ENCODE peak calls at places on chromosomes 16 and 17, in eight cellular contexts. One of them, this sample, is unnamed.

GRCh38 chr17:63039899-63040602 is 74.0 kb downstream of the TANC2 start:
- DNase-seq in T-cell: no peak
- DNase-seq in sigmoid colon: no peak
- DNase-seq in T-helper 9 cell: no peak
- DNase-seq in GM23248: peak; percentile 80
- DNase-seq in lower leg skin: no peak
- DNase-seq in activated CD4-positive, CD25-positive, alpha-beta regulatory T cell: no peak
- DNase-seq in CD4-positive, alpha-beta T cell: no peak
- DNase-seq in this sample: no peak

GRCh38 chr16:50195276-50195675 is 42.2 kb downstream of the TENT4B start:
- DNase-seq in T-cell: no peak
- DNase-seq in sigmoid colon: no peak
- DNase-seq in T-helper 9 cell: no peak
- DNase-seq in GM23248: peak; percentile 68
- DNase-seq in lower leg skin: no peak
- DNase-seq in activated CD4-positive, CD25-positive, alpha-beta regulatory T cell: no peak
- DNase-seq in CD4-positive, alpha-beta T cell: no peak
- DNase-seq in this sample: no peak

GRCh38 chr17:19672009-19672837 is 23.7 kb downstream of the ALDH3A2 start:
- DNase-seq in T-cell: no peak
- DNase-seq in sigmoid colon: no peak
- DNase-seq in T-helper 9 cell: no peak
- DNase-seq in GM23248: peak; percentile 66
- DNase-seq in lower leg skin: peak; percentile 71
- DNase-seq in activated CD4-positive, CD25-positive, alpha-beta regulatory T cell: no peak
- DNase-seq in CD4-positive, alpha-beta T cell: no peak
- DNase-seq in this sample: no peak

GRCh38 chr16:9225527-9226316 is 134.3 kb downstream of the HAPSTR1 start:
- DNase-seq in T-cell: no peak
- DNase-seq in sigmoid colon: peak; percentile 30
- DNase-seq in T-helper 9 cell: no peak
- DNase-seq in GM23248: peak; percentile 22
- DNase-seq in lower leg skin: no peak
- DNase-seq in activated CD4-positive, CD25-positive, alpha-beta regulatory T cell: no peak
- DNase-seq in CD4-positive, alpha-beta T cell: no peak
- DNase-seq in this sample: no peak

GRCh38 chr17:53757559-53757958 is 65.2 kb upstream of the KIF2B start:
- DNase-seq in T-cell: no peak
- DNase-seq in sigmoid colon: no peak
- DNase-seq in T-helper 9 cell: no peak
- DNase-seq in GM23248: no peak
- DNase-seq in lower leg skin: no peak
- DNase-seq in activated CD4-positive, CD25-positive, alpha-beta regulatory T cell: no peak
- DNase-seq in CD4-positive, alpha-beta T cell: no peak
- DNase-seq in this sample: no peak

GRCh38 chr16:75130150-75130771 is 13.7 kb upstream of the LDHD start:
- DNase-seq in T-cell: no peak
- DNase-seq in sigmoid colon: no peak
- DNase-seq in T-helper 9 cell: no peak
- DNase-seq in GM23248: no peak
- DNase-seq in lower leg skin: no peak
- DNase-seq in activated CD4-positive, CD25-positive, alpha-beta regulatory T cell: no peak
- DNase-seq in CD4-positive, alpha-beta T cell: no peak
- DNase-seq in this sample: no peak

GRCh38 chr16:65480276-65480675 is 358.4 kb upstream of the CDH11 start:
- DNase-seq in T-cell: no peak
- DNase-seq in sigmoid colon: no peak
- DNase-seq in T-helper 9 cell: no peak
- DNase-seq in GM23248: no peak
- DNase-seq in lower leg skin: no peak
- DNase-seq in activated CD4-positive, CD25-positive, alpha-beta regulatory T cell: no peak
- DNase-seq in CD4-positive, alpha-beta T cell: no peak
- DNase-seq in this sample: peak; percentile 62

GRCh38 chr17:50471009-50471905 is 2.6 kb upstream of the CHAD start:
- DNase-seq in T-cell: no peak
- DNase-seq in sigmoid colon: peak; percentile 43
- DNase-seq in T-helper 9 cell: no peak
- DNase-seq in GM23248: no peak
- DNase-seq in lower leg skin: no peak
- DNase-seq in activated CD4-positive, CD25-positive, alpha-beta regulatory T cell: no peak
- DNase-seq in CD4-positive, alpha-beta T cell: no peak
- DNase-seq in this sample: no peak

GRCh38 chr16:85429776-85430522 is 183.2 kb upstream of the GSE1 start:
- DNase-seq in T-cell: no peak
- DNase-seq in sigmoid colon: peak; percentile 52
- DNase-seq in T-helper 9 cell: no peak
- DNase-seq in GM23248: no peak
- DNase-seq in lower leg skin: no peak
- DNase-seq in activated CD4-positive, CD25-positive, alpha-beta regulatory T cell: no peak
- DNase-seq in CD4-positive, alpha-beta T cell: no peak
- DNase-seq in this sample: no peak

GRCh38 chr17:44807817-44808155 is 22.3 kb downstream of the GJC1 start:
- DNase-seq in T-cell: no peak
- DNase-seq in sigmoid colon: no peak
- DNase-seq in T-helper 9 cell: no peak
- DNase-seq in GM23248: peak; percentile 43
- DNase-seq in lower leg skin: no peak
- DNase-seq in activated CD4-positive, CD25-positive, alpha-beta regulatory T cell: no peak
- DNase-seq in CD4-positive, alpha-beta T cell: no peak
- DNase-seq in this sample: no peak

GRCh38 chr16:18803569-18804462 is 2.5 kb upstream of the ARL6IP1 start:
- DNase-seq in T-cell: no peak
- DNase-seq in sigmoid colon: no peak
- DNase-seq in T-helper 9 cell: no peak
- DNase-seq in GM23248: peak; percentile 65
- DNase-seq in lower leg skin: no peak
- DNase-seq in activated CD4-positive, CD25-positive, alpha-beta regulatory T cell: no peak
- DNase-seq in CD4-positive, alpha-beta T cell: no peak
- DNase-seq in this sample: no peak

GRCh38 chr16:10728035-10728462 is 15.6 kb upstream of the NUBP1 start:
- DNase-seq in T-cell: no peak
- DNase-seq in sigmoid colon: no peak
- DNase-seq in T-helper 9 cell: no peak
- DNase-seq in GM23248: no peak
- DNase-seq in lower leg skin: no peak
- DNase-seq in activated CD4-positive, CD25-positive, alpha-beta regulatory T cell: no peak
- DNase-seq in CD4-positive, alpha-beta T cell: no peak
- DNase-seq in this sample: peak; percentile 45

GRCh38 chr16:57374067-57374534 is 1.8 kb downstream of the CX3CL1 start:
- DNase-seq in T-cell: no peak
- DNase-seq in sigmoid colon: peak; percentile 77
- DNase-seq in T-helper 9 cell: no peak
- DNase-seq in GM23248: peak; percentile 49
- DNase-seq in lower leg skin: no peak
- DNase-seq in activated CD4-positive, CD25-positive, alpha-beta regulatory T cell: no peak
- DNase-seq in CD4-positive, alpha-beta T cell: no peak
- DNase-seq in this sample: no peak

GRCh38 chr16:58515125-58515870 is at the start of gene SETD6:
- DNase-seq in T-cell: no peak
- DNase-seq in sigmoid colon: peak; percentile 95
- DNase-seq in T-helper 9 cell: peak; percentile 56
- DNase-seq in GM23248: peak; percentile 95
- DNase-seq in lower leg skin: peak; percentile 84
- DNase-seq in activated CD4-positive, CD25-positive, alpha-beta regulatory T cell: peak; percentile 50
- DNase-seq in CD4-positive, alpha-beta T cell: peak; percentile 67
- DNase-seq in this sample: peak; percentile 97

GRCh38 chr16:63403792-63404191 is 1367.6 kb upstream of the CDH8 start:
- DNase-seq in T-cell: no peak
- DNase-seq in sigmoid colon: no peak
- DNase-seq in T-helper 9 cell: no peak
- DNase-seq in GM23248: no peak
- DNase-seq in lower leg skin: no peak
- DNase-seq in activated CD4-positive, CD25-positive, alpha-beta regulatory T cell: no peak
- DNase-seq in CD4-positive, alpha-beta T cell: no peak
- DNase-seq in this sample: no peak

GRCh38 chr16:27922433-27922832 is 141.1 kb downstream of the GSG1L start:
- DNase-seq in T-cell: no peak
- DNase-seq in sigmoid colon: no peak
- DNase-seq in T-helper 9 cell: no peak
- DNase-seq in GM23248: peak; percentile 3
- DNase-seq in lower leg skin: no peak
- DNase-seq in activated CD4-positive, CD25-positive, alpha-beta regulatory T cell: no peak
- DNase-seq in CD4-positive, alpha-beta T cell: no peak
- DNase-seq in this sample: no peak

GRCh38 chr17:15279011-15279477 is 13.9 kb upstream of the PMP22 start:
- DNase-seq in T-cell: no peak
- DNase-seq in sigmoid colon: no peak
- DNase-seq in T-helper 9 cell: no peak
- DNase-seq in GM23248: peak; percentile 97
- DNase-seq in lower leg skin: no peak
- DNase-seq in activated CD4-positive, CD25-positive, alpha-beta regulatory T cell: no peak
- DNase-seq in CD4-positive, alpha-beta T cell: no peak
- DNase-seq in this sample: no peak

GRCh38 chr16:87209808-87210512 is 107.2 kb downstream of the C16orf95 start:
- DNase-seq in T-cell: no peak
- DNase-seq in sigmoid colon: no peak
- DNase-seq in T-helper 9 cell: no peak
- DNase-seq in GM23248: no peak
- DNase-seq in lower leg skin: no peak
- DNase-seq in activated CD4-positive, CD25-positive, alpha-beta regulatory T cell: no peak
- DNase-seq in CD4-positive, alpha-beta T cell: no peak
- DNase-seq in this sample: no peak

GRCh38 chr16:4825196-4825595 is 21.9 kb downstream of the GLYR1 start:
- DNase-seq in T-cell: no peak
- DNase-seq in sigmoid colon: no peak
- DNase-seq in T-helper 9 cell: no peak
- DNase-seq in GM23248: no peak
- DNase-seq in lower leg skin: no peak
- DNase-seq in activated CD4-positive, CD25-positive, alpha-beta regulatory T cell: no peak
- DNase-seq in CD4-positive, alpha-beta T cell: no peak
- DNase-seq in this sample: no peak

GRCh38 chr17:7296189-7296861 is 1.9 kb upstream of the YBX2 start:
- DNase-seq in T-cell: no peak
- DNase-seq in sigmoid colon: peak; percentile 94
- DNase-seq in T-helper 9 cell: peak; percentile 65
- DNase-seq in GM23248: peak; percentile 95
- DNase-seq in lower leg skin: peak; percentile 69
- DNase-seq in activated CD4-positive, CD25-positive, alpha-beta regulatory T cell: peak; percentile 44
- DNase-seq in CD4-positive, alpha-beta T cell: peak; percentile 62
- DNase-seq in this sample: peak; percentile 98

GRCh38 chr16:68752602-68753001 is 15.5 kb downstream of the CDH1 start:
- DNase-seq in T-cell: no peak
- DNase-seq in sigmoid colon: no peak
- DNase-seq in T-helper 9 cell: no peak
- DNase-seq in GM23248: no peak
- DNase-seq in lower leg skin: no peak
- DNase-seq in activated CD4-positive, CD25-positive, alpha-beta regulatory T cell: peak; percentile 34
- DNase-seq in CD4-positive, alpha-beta T cell: no peak
- DNase-seq in this sample: no peak

GRCh38 chr17:55567240-55568216 is 56.3 kb upstream of the SMIM36 start:
- DNase-seq in T-cell: no peak
- DNase-seq in sigmoid colon: peak; percentile 82
- DNase-seq in T-helper 9 cell: no peak
- DNase-seq in GM23248: no peak
- DNase-seq in lower leg skin: no peak
- DNase-seq in activated CD4-positive, CD25-positive, alpha-beta regulatory T cell: no peak
- DNase-seq in CD4-positive, alpha-beta T cell: no peak
- DNase-seq in this sample: no peak

GRCh38 chr17:46002311-46002972 is 3.4 kb downstream of the STH start:
- DNase-seq in T-cell: peak; percentile 65
- DNase-seq in sigmoid colon: peak; percentile 84
- DNase-seq in T-helper 9 cell: peak; percentile 63
- DNase-seq in GM23248: peak; percentile 70
- DNase-seq in lower leg skin: peak; percentile 70
- DNase-seq in activated CD4-positive, CD25-positive, alpha-beta regulatory T cell: peak; percentile 65
- DNase-seq in CD4-positive, alpha-beta T cell: peak; percentile 65
- DNase-seq in this sample: no peak

GRCh38 chr17:76527430-76528111 is 9.9 kb downstream of the CYGB start:
- DNase-seq in T-cell: peak; percentile 61
- DNase-seq in sigmoid colon: peak; percentile 91
- DNase-seq in T-helper 9 cell: peak; percentile 36
- DNase-seq in GM23248: no peak
- DNase-seq in lower leg skin: no peak
- DNase-seq in activated CD4-positive, CD25-positive, alpha-beta regulatory T cell: no peak
- DNase-seq in CD4-positive, alpha-beta T cell: peak; percentile 48
- DNase-seq in this sample: no peak

GRCh38 chr17:28384281-28385036 is 13.0 kb downstream of the SARM1 start:
- DNase-seq in T-cell: peak; percentile 44
- DNase-seq in sigmoid colon: no peak
- DNase-seq in T-helper 9 cell: peak; percentile 47
- DNase-seq in GM23248: peak; percentile 67
- DNase-seq in lower leg skin: peak; percentile 58
- DNase-seq in activated CD4-positive, CD25-positive, alpha-beta regulatory T cell: peak; percentile 28
- DNase-seq in CD4-positive, alpha-beta T cell: peak; percentile 58
- DNase-seq in this sample: no peak

GRCh38 chr17:7404737-7405412 is 978 bp upstream of the TMEM256 start:
- DNase-seq in T-cell: no peak
- DNase-seq in sigmoid colon: peak; percentile 90
- DNase-seq in T-helper 9 cell: peak; percentile 70
- DNase-seq in GM23248: peak; percentile 83
- DNase-seq in lower leg skin: peak; percentile 56
- DNase-seq in activated CD4-positive, CD25-positive, alpha-beta regulatory T cell: peak; percentile 69
- DNase-seq in CD4-positive, alpha-beta T cell: peak; percentile 60
- DNase-seq in this sample: peak; percentile 93

GRCh38 chr16:56985288-56985961 is 3.9 kb upstream of the NLRC5 start:
- DNase-seq in T-cell: no peak
- DNase-seq in sigmoid colon: peak; percentile 87
- DNase-seq in T-helper 9 cell: no peak
- DNase-seq in GM23248: peak; percentile 96
- DNase-seq in lower leg skin: peak; percentile 75
- DNase-seq in activated CD4-positive, CD25-positive, alpha-beta regulatory T cell: no peak
- DNase-seq in CD4-positive, alpha-beta T cell: no peak
- DNase-seq in this sample: no peak

GRCh38 chr16:63978240-63978639 is 1143.6 kb downstream of the CDH11 start:
- DNase-seq in T-cell: no peak
- DNase-seq in sigmoid colon: no peak
- DNase-seq in T-helper 9 cell: no peak
- DNase-seq in GM23248: no peak
- DNase-seq in lower leg skin: no peak
- DNase-seq in activated CD4-positive, CD25-positive, alpha-beta regulatory T cell: no peak
- DNase-seq in CD4-positive, alpha-beta T cell: no peak
- DNase-seq in this sample: no peak

GRCh38 chr16:50202926-50203624 is 50.0 kb downstream of the TENT4B start:
- DNase-seq in T-cell: no peak
- DNase-seq in sigmoid colon: no peak
- DNase-seq in T-helper 9 cell: no peak
- DNase-seq in GM23248: peak; percentile 91
- DNase-seq in lower leg skin: no peak
- DNase-seq in activated CD4-positive, CD25-positive, alpha-beta regulatory T cell: no peak
- DNase-seq in CD4-positive, alpha-beta T cell: no peak
- DNase-seq in this sample: no peak

GRCh38 chr17:13160281-13160680 is 142.5 kb upstream of the ELAC2 start:
- DNase-seq in T-cell: no peak
- DNase-seq in sigmoid colon: no peak
- DNase-seq in T-helper 9 cell: no peak
- DNase-seq in GM23248: peak; percentile 15
- DNase-seq in lower leg skin: no peak
- DNase-seq in activated CD4-positive, CD25-positive, alpha-beta regulatory T cell: no peak
- DNase-seq in CD4-positive, alpha-beta T cell: no peak
- DNase-seq in this sample: no peak